ENCODE peak calls at places on chromosomes 1 and 21, in ten cellular contexts. One of them, this sample, is unnamed. For H3K4me1, the result is how much of the 10 kb centered on the place peaks cover.

GRCh38 chr1:70324683-70325082 is 29.8 kb downstream of the ANKRD13C start:
- DNase-seq in endothelial cell of umbilical vein: no peak
- DNase-seq in heart left ventricle: no peak
- DNase-seq in prostate gland: no peak
- DNase-seq in transverse colon: no peak
- DNase-seq in IMR-90: no peak
- DNase-seq in thyroid gland: no peak
- DNase-seq in ovary: no peak
- DNase-seq in spleen: no peak
- DNase-seq in esophagus squamous epithelium: no peak
- DNase-seq in this sample: no peak

GRCh38 chr1:108503062-108503740 is 53.1 kb downstream of the NBPF6 start:
- DNase-seq in endothelial cell of umbilical vein: no peak
- DNase-seq in heart left ventricle: no peak
- DNase-seq in prostate gland: no peak
- DNase-seq in transverse colon: no peak
- DNase-seq in IMR-90: peak
- DNase-seq in thyroid gland: no peak
- DNase-seq in ovary: no peak
- DNase-seq in spleen: no peak
- DNase-seq in esophagus squamous epithelium: no peak
- DNase-seq in this sample: no peak

GRCh38 chr1:245054105-245054831 is 100.5 kb upstream of the KIF26B start:
- DNase-seq in endothelial cell of umbilical vein: no peak
- DNase-seq in heart left ventricle: no peak
- DNase-seq in prostate gland: no peak
- DNase-seq in transverse colon: no peak
- DNase-seq in IMR-90: no peak
- DNase-seq in thyroid gland: no peak
- DNase-seq in ovary: no peak
- DNase-seq in spleen: no peak
- DNase-seq in esophagus squamous epithelium: no peak
- DNase-seq in this sample: no peak

GRCh38 chr1:150535511-150536281 is 13.5 kb upstream of the ADAMTSL4 start:
- DNase-seq in endothelial cell of umbilical vein: no peak
- DNase-seq in heart left ventricle: no peak
- DNase-seq in prostate gland: no peak
- DNase-seq in transverse colon: no peak
- DNase-seq in IMR-90: peak
- DNase-seq in thyroid gland: no peak
- DNase-seq in ovary: no peak
- DNase-seq in spleen: peak
- DNase-seq in esophagus squamous epithelium: no peak
- DNase-seq in this sample: no peak

GRCh38 chr1:111754964-111755320 is 759 bp upstream of the DDX20 start:
- DNase-seq in endothelial cell of umbilical vein: no peak
- DNase-seq in heart left ventricle: no peak
- DNase-seq in prostate gland: no peak
- DNase-seq in transverse colon: peak
- DNase-seq in IMR-90: peak
- DNase-seq in thyroid gland: peak
- DNase-seq in ovary: no peak
- DNase-seq in spleen: peak
- DNase-seq in esophagus squamous epithelium: peak
- DNase-seq in this sample: no peak

GRCh38 chr1:69700770-69701169 is 133.0 kb downstream of the LRRC7 start:
- DNase-seq in endothelial cell of umbilical vein: peak
- DNase-seq in heart left ventricle: no peak
- DNase-seq in prostate gland: no peak
- DNase-seq in transverse colon: no peak
- DNase-seq in IMR-90: peak
- DNase-seq in thyroid gland: peak
- DNase-seq in ovary: no peak
- DNase-seq in spleen: no peak
- DNase-seq in esophagus squamous epithelium: no peak
- DNase-seq in this sample: no peak

GRCh38 chr1:168139070-168139469 is 2.3 kb upstream of the GPR161 start:
- DNase-seq in endothelial cell of umbilical vein: no peak
- DNase-seq in heart left ventricle: no peak
- DNase-seq in prostate gland: no peak
- DNase-seq in transverse colon: no peak
- DNase-seq in IMR-90: no peak
- DNase-seq in thyroid gland: no peak
- DNase-seq in ovary: no peak
- DNase-seq in spleen: no peak
- DNase-seq in esophagus squamous epithelium: no peak
- DNase-seq in this sample: no peak

GRCh38 chr21:38311765-38312164 is 55.0 kb downstream of the KCNJ15 start:
- DNase-seq in endothelial cell of umbilical vein: no peak
- DNase-seq in heart left ventricle: no peak
- DNase-seq in prostate gland: no peak
- DNase-seq in transverse colon: no peak
- DNase-seq in IMR-90: no peak
- DNase-seq in thyroid gland: peak
- DNase-seq in ovary: no peak
- DNase-seq in spleen: no peak
- DNase-seq in esophagus squamous epithelium: no peak
- DNase-seq in this sample: no peak

GRCh38 chr1:33918368-33918767 is 54.5 kb downstream of the HMGB4 start:
- DNase-seq in endothelial cell of umbilical vein: no peak
- DNase-seq in heart left ventricle: no peak
- DNase-seq in prostate gland: no peak
- DNase-seq in transverse colon: no peak
- DNase-seq in IMR-90: peak
- DNase-seq in thyroid gland: no peak
- DNase-seq in ovary: no peak
- DNase-seq in spleen: no peak
- DNase-seq in esophagus squamous epithelium: no peak
- DNase-seq in this sample: no peak

GRCh38 chr1:185316163-185317033 is 645 bp downstream of the IVNS1ABP start:
- DNase-seq in endothelial cell of umbilical vein: peak
- DNase-seq in heart left ventricle: peak
- DNase-seq in prostate gland: peak
- DNase-seq in transverse colon: peak
- DNase-seq in IMR-90: peak
- DNase-seq in thyroid gland: peak
- DNase-seq in ovary: peak
- DNase-seq in spleen: peak
- DNase-seq in esophagus squamous epithelium: peak
- DNase-seq in this sample: peak

GRCh38 chr1:115337633-115338456 is at the start of gene NGF:
- DNase-seq in endothelial cell of umbilical vein: no peak
- DNase-seq in heart left ventricle: peak
- DNase-seq in prostate gland: no peak
- DNase-seq in transverse colon: no peak
- DNase-seq in IMR-90: peak
- DNase-seq in thyroid gland: peak
- DNase-seq in ovary: peak
- DNase-seq in spleen: no peak
- DNase-seq in esophagus squamous epithelium: no peak
- DNase-seq in this sample: peak

GRCh38 chr1:50857702-50858101 is 102.4 kb downstream of the FAF1 start:
- DNase-seq in endothelial cell of umbilical vein: no peak
- DNase-seq in heart left ventricle: no peak
- DNase-seq in prostate gland: no peak
- DNase-seq in transverse colon: no peak
- DNase-seq in IMR-90: no peak
- DNase-seq in thyroid gland: no peak
- DNase-seq in ovary: no peak
- DNase-seq in spleen: no peak
- DNase-seq in esophagus squamous epithelium: no peak
- DNase-seq in this sample: no peak

GRCh38 chr1:158046726-158047510 is 53.5 kb downstream of the KIRREL1 start:
- DNase-seq in endothelial cell of umbilical vein: no peak
- DNase-seq in heart left ventricle: no peak
- DNase-seq in prostate gland: no peak
- DNase-seq in transverse colon: no peak
- DNase-seq in IMR-90: no peak
- DNase-seq in thyroid gland: no peak
- DNase-seq in ovary: no peak
- DNase-seq in spleen: no peak
- DNase-seq in esophagus squamous epithelium: no peak
- DNase-seq in this sample: no peak

GRCh38 chr1:84946631-84947030 is 50.3 kb downstream of the MCOLN2 start:
- DNase-seq in endothelial cell of umbilical vein: no peak
- DNase-seq in heart left ventricle: no peak
- DNase-seq in prostate gland: no peak
- DNase-seq in transverse colon: no peak
- DNase-seq in IMR-90: peak
- DNase-seq in thyroid gland: no peak
- DNase-seq in ovary: no peak
- DNase-seq in spleen: no peak
- DNase-seq in esophagus squamous epithelium: no peak
- DNase-seq in this sample: no peak

GRCh38 chr1:60972841-60973364 is 109.5 kb upstream of the NFIA start:
- DNase-seq in endothelial cell of umbilical vein: peak
- DNase-seq in heart left ventricle: no peak
- DNase-seq in prostate gland: no peak
- DNase-seq in transverse colon: no peak
- DNase-seq in IMR-90: peak
- DNase-seq in thyroid gland: no peak
- DNase-seq in ovary: no peak
- DNase-seq in spleen: no peak
- DNase-seq in esophagus squamous epithelium: no peak
- DNase-seq in this sample: no peak

GRCh38 chr1:159090566-159091546 is 14.3 kb upstream of the AIM2 start:
- DNase-seq in endothelial cell of umbilical vein: peak
- DNase-seq in heart left ventricle: no peak
- DNase-seq in prostate gland: no peak
- DNase-seq in transverse colon: no peak
- DNase-seq in IMR-90: peak
- DNase-seq in thyroid gland: no peak
- DNase-seq in ovary: no peak
- DNase-seq in spleen: no peak
- DNase-seq in esophagus squamous epithelium: no peak
- DNase-seq in this sample: no peak

GRCh38 chr1:178942285-178943218 is 71.7 kb upstream of the ANGPTL1 start:
- DNase-seq in endothelial cell of umbilical vein: no peak
- DNase-seq in heart left ventricle: no peak
- DNase-seq in prostate gland: no peak
- DNase-seq in transverse colon: no peak
- DNase-seq in IMR-90: peak
- DNase-seq in thyroid gland: no peak
- DNase-seq in ovary: no peak
- DNase-seq in spleen: no peak
- DNase-seq in esophagus squamous epithelium: no peak
- DNase-seq in this sample: no peak

GRCh38 chr1:20223659-20224058 is 37.3 kb upstream of the PLA2G2C start:
- DNase-seq in endothelial cell of umbilical vein: no peak
- DNase-seq in heart left ventricle: no peak
- DNase-seq in prostate gland: no peak
- DNase-seq in transverse colon: no peak
- DNase-seq in IMR-90: no peak
- DNase-seq in thyroid gland: peak
- DNase-seq in ovary: no peak
- DNase-seq in spleen: no peak
- DNase-seq in esophagus squamous epithelium: no peak
- DNase-seq in this sample: no peak

GRCh38 chr1:164765557-164765956 is 206.6 kb downstream of the PBX1 start:
- DNase-seq in endothelial cell of umbilical vein: no peak
- DNase-seq in heart left ventricle: no peak
- DNase-seq in prostate gland: no peak
- DNase-seq in transverse colon: no peak
- DNase-seq in IMR-90: peak
- DNase-seq in thyroid gland: no peak
- DNase-seq in ovary: no peak
- DNase-seq in spleen: no peak
- DNase-seq in esophagus squamous epithelium: no peak
- DNase-seq in this sample: no peak

GRCh38 chr1:225911207-225912130 is 12.6 kb downstream of the PYCR2 start:
- DNase-seq in endothelial cell of umbilical vein: peak
- DNase-seq in heart left ventricle: peak
- DNase-seq in prostate gland: peak
- DNase-seq in transverse colon: peak
- DNase-seq in IMR-90: peak
- DNase-seq in thyroid gland: peak
- DNase-seq in ovary: peak
- DNase-seq in spleen: peak
- DNase-seq in esophagus squamous epithelium: no peak
- DNase-seq in this sample: peak
- TF ChIP-seq CTCF in endothelial cell of umbilical vein: peak
- TF ChIP-seq CTCF in heart left ventricle: peak
- TF ChIP-seq CTCF in prostate gland: peak
- TF ChIP-seq CTCF in transverse colon: peak
- TF ChIP-seq CTCF in IMR-90: peak
- TF ChIP-seq CTCF in thyroid gland: peak
- TF ChIP-seq CTCF in ovary: peak
- TF ChIP-seq CTCF in spleen: peak
- TF ChIP-seq CTCF in esophagus squamous epithelium: peak
- TF ChIP-seq CTCF in this sample: peak

GRCh38 chr1:31154632-31155215 is 85.0 kb downstream of the NKAIN1 start:
- DNase-seq in endothelial cell of umbilical vein: peak
- DNase-seq in heart left ventricle: peak
- DNase-seq in prostate gland: peak
- DNase-seq in transverse colon: peak
- DNase-seq in IMR-90: peak
- DNase-seq in thyroid gland: peak
- DNase-seq in ovary: peak
- DNase-seq in spleen: peak
- DNase-seq in esophagus squamous epithelium: peak
- DNase-seq in this sample: peak
- TF ChIP-seq POLR2A in endothelial cell of umbilical vein: no peak
- TF ChIP-seq POLR2A in heart left ventricle: peak
- TF ChIP-seq POLR2A in prostate gland: peak
- TF ChIP-seq POLR2A in transverse colon: peak
- TF ChIP-seq POLR2A in IMR-90: peak
- TF ChIP-seq POLR2A in thyroid gland: no peak
- TF ChIP-seq POLR2A in ovary: no peak
- TF ChIP-seq POLR2A in spleen: no peak
- TF ChIP-seq POLR2A in esophagus squamous epithelium: no peak
- TF ChIP-seq POLR2A in this sample: no peak

GRCh38 chr1:207244409-207244801 is 77.1 kb upstream of the CD55 start:
- DNase-seq in endothelial cell of umbilical vein: peak
- DNase-seq in heart left ventricle: no peak
- DNase-seq in prostate gland: no peak
- DNase-seq in transverse colon: no peak
- DNase-seq in IMR-90: no peak
- DNase-seq in thyroid gland: no peak
- DNase-seq in ovary: no peak
- DNase-seq in spleen: no peak
- DNase-seq in esophagus squamous epithelium: no peak
- DNase-seq in this sample: no peak
- H3K4me1 ChIP-seq in endothelial cell of umbilical vein: under half
- H3K4me1 ChIP-seq in heart left ventricle: under half
- H3K4me1 ChIP-seq in prostate gland: under half
- H3K4me1 ChIP-seq in transverse colon: under half
- H3K4me1 ChIP-seq in IMR-90: under half
- H3K4me1 ChIP-seq in thyroid gland: under half
- H3K4me1 ChIP-seq in ovary: under half
- H3K4me1 ChIP-seq in spleen: under half
- H3K4me1 ChIP-seq in esophagus squamous epithelium: under half
- H3K4me1 ChIP-seq in this sample: under half

DNA sequence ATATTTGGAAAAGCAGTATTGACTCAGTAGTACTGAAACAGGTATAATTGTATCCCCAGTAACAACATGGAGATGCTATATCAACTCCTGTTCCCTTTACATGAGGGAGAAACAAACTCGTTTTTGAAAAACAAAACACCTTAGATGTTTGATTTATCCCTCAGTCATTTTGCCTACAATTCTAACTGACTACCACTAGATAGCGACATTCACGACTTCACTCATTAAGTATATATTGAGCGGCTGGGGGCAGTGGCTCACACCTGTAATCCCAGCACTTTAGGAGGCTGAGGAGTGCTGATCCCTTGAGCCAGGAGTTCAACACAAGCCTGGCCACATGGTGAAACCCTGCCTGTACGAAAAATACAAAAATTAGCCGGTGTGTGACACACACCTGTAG is 83.3 kb downstream of the CYYR1 start:
- DNase-seq in endothelial cell of umbilical vein: no peak
- DNase-seq in heart left ventricle: no peak
- DNase-seq in prostate gland: no peak
- DNase-seq in transverse colon: no peak
- DNase-seq in IMR-90: no peak
- DNase-seq in thyroid gland: no peak
- DNase-seq in ovary: no peak
- DNase-seq in spleen: no peak
- DNase-seq in esophagus squamous epithelium: no peak
- DNase-seq in this sample: no peak
- TF ChIP-seq CTCF in endothelial cell of umbilical vein: no peak
- TF ChIP-seq CTCF in heart left ventricle: no peak
- TF ChIP-seq CTCF in prostate gland: no peak
- TF ChIP-seq CTCF in transverse colon: no peak
- TF ChIP-seq CTCF in IMR-90: no peak
- TF ChIP-seq CTCF in thyroid gland: no peak
- TF ChIP-seq CTCF in ovary: no peak
- TF ChIP-seq CTCF in spleen: no peak
- TF ChIP-seq CTCF in esophagus squamous epithelium: no peak
- TF ChIP-seq CTCF in this sample: no peak

This sample was measured in sigmoid colon.